ENCODE peak calls at places on chromosomes 11 and 22, in six cellular contexts. T, S, P, A, Z and N are unnamed samples.
A peak's percentile ranks its signal among the peaks of the same experiment; 100 is the strongest.

GRCh38 chr11:105838668-105839403 is 183.2 kb downstream of the MSANTD4 start:
- DNase-seq in S (no peak), Z (no peak), A (peak; percentile 48), P (peak; percentile 83), T (no peak), N (no peak)

GRCh38 chr22:42399315-42400271 is 32.6 kb downstream of the NFAM1 start:
- DNase-seq in S (peak; percentile 82), Z (peak; percentile 30), T (peak; percentile 39), A (peak; percentile 10), P (no peak), N (no peak)

GRCh38 chr11:15918212-15918611 is 438.1 kb downstream of the SOX6 start:
- DNase-seq in S (no peak), P (no peak), T (no peak), Z (no peak), A (no peak), N (no peak)

GRCh38 chr11:34599406-34599901 is 21.4 kb upstream of the EHF start:
- DNase-seq in Z (no peak), T (no peak), P (peak; percentile 98), A (peak; percentile 44), S (no peak), N (no peak)

GRCh38 chr22:24803064-24803542 is 2.9 kb upstream of the SGSM1 start:
- DNase-seq in T (peak; percentile 60), A (no peak), Z (peak; percentile 52), S (peak; percentile 79), P (peak; percentile 25), N (peak; percentile 62)

GRCh38 chr22:20297414-20298109 is 22.3 kb downstream of the DGCR6L start:
- DNase-seq in S (no peak), P (no peak), T (no peak), Z (no peak), A (no peak), N (no peak)

GRCh38 chr11:112344040-112344413 is 83.4 kb upstream of the PLET1 start:
- DNase-seq in P (no peak), Z (no peak), T (no peak), A (no peak), S (no peak), N (no peak)

GRCh38 chr22:49995413-49996191 is 17.0 kb downstream of the IL17REL start:
- DNase-seq in S (peak; percentile 43), A (no peak), T (no peak), Z (no peak), P (no peak), N (no peak)

GRCh38 chr11:128334311-128335044 is 252.9 kb downstream of the ETS1 start:
- DNase-seq in S (no peak), P (no peak), A (peak; percentile 35), T (peak; percentile 39), Z (peak; percentile 49), N (no peak)

GRCh38 chr11:10900686-10901415 is 43.0 kb upstream of the ZBED5 start:
- DNase-seq in P (peak; percentile 81), S (no peak), A (no peak), T (no peak), Z (no peak), N (no peak)

GRCh38 chr11:8767466-8768142 is 85.0 kb downstream of the RPL27A start:
- DNase-seq in Z (no peak), P (peak; percentile 52), S (no peak), A (peak; percentile 17), T (no peak), N (no peak)

GRCh38 chr11:20353829-20354434 is 9.6 kb upstream of the HTATIP2 start:
- DNase-seq in Z (no peak), P (peak; percentile 39), A (peak; percentile 46), T (no peak), S (peak; percentile 75), N (no peak)

GRCh38 chr11:79437274-79437980 is 3.4 kb downstream of the TENM4 start:
- DNase-seq in T (peak; percentile 45), S (peak; percentile 55), P (no peak), Z (peak; percentile 75), A (peak; percentile 71), N (peak; percentile 63)

GRCh38 chr11:20056109-20057054 is 103.9 kb downstream of the DBX1 start:
- DNase-seq in T (no peak), Z (peak; percentile 34), S (no peak), P (peak; percentile 89), A (no peak), N (no peak)

GRCh38 chr11:61671527-61671926 is 8.7 kb upstream of the DAGLA start:
- DNase-seq in A (no peak), S (peak; percentile 58), Z (no peak), P (peak; percentile 21), T (no peak), N (no peak)

GRCh38 chr11:63839508-63840355 is 822 bp downstream of the MARK2 start:
- DNase-seq in T (peak; percentile 44), P (no peak), Z (peak; percentile 34), S (peak; percentile 71), A (no peak), N (no peak)

GRCh38 chr11:34624069-34624468 is 3.2 kb downstream of the EHF start:
- DNase-seq in S (peak; percentile 85), Z (no peak), T (peak; percentile 50), A (no peak), P (peak; percentile 78), N (no peak)

GRCh38 chr11:134120921-134121526 is 52.2 kb downstream of the JAM3 start:
- DNase-seq in S (no peak), A (no peak), P (no peak), Z (no peak), T (no peak), N (no peak)

GRCh38 chr11:17014774-17015638 is 792 bp upstream of the PLEKHA7 start:
- DNase-seq in S (peak; percentile 81), Z (no peak), T (no peak), A (peak; percentile 67), P (peak; percentile 90), N (peak; percentile 36)

GRCh38 chr11:98729118-98729517 is 291.6 kb upstream of the CNTN5 start:
- DNase-seq in A (no peak), P (no peak), Z (no peak), S (no peak), T (no peak), N (no peak)

GRCh38 chr11:92846542-92847125 is 122.8 kb upstream of the MTNR1B start:
- DNase-seq in S (no peak), T (no peak), Z (no peak), P (no peak), A (no peak), N (no peak)

GRCh38 chr22:19800761-19801244 is 40.2 kb downstream of the TBX1 start:
- DNase-seq in T (no peak), S (no peak), Z (peak; percentile 20), A (peak; percentile 26), P (no peak), N (no peak)

GRCh38 chr11:47714554-47715081 is 551 bp downstream of the AGBL2 start:
- DNase-seq in T (peak; percentile 29), S (no peak), Z (no peak), P (peak; percentile 12), A (peak; percentile 16), N (no peak)

GRCh38 chr22:50305658-50306566 is 1.5 kb downstream of the PLXNB2 start:
- DNase-seq in Z (peak; percentile 79), P (peak; percentile 95), T (peak; percentile 93), S (peak; percentile 90), A (peak; percentile 89), N (no peak)

GRCh38 chr11:70729949-70730348 is 331.6 kb downstream of the CTTN start:
- DNase-seq in P (no peak), A (no peak), T (no peak), Z (no peak), S (no peak), N (no peak)

GRCh38 chr11:62266558-62266957 is 3.4 kb upstream of the SCGB2A2 start:
- DNase-seq in A (no peak), P (peak; percentile 79), T (no peak), Z (no peak), S (no peak), N (no peak)

GRCh38 chr11:43892851-43893250 is 12.2 kb downstream of the ALKBH3 start:
- DNase-seq in A (no peak), P (no peak), Z (no peak), S (no peak), T (no peak), N (no peak)

GRCh38 chr11:17598700-17599459 is 51.8 kb downstream of the OTOG start:
- DNase-seq in T (peak; percentile 63), Z (peak; percentile 74), P (peak; percentile 41), A (peak; percentile 53), S (peak; percentile 84), N (peak; percentile 77)

GRCh38 chr11:20197881-20198280 is 37.6 kb upstream of the DBX1 start:
- DNase-seq in T (no peak), P (no peak), S (no peak), A (no peak), Z (no peak), N (no peak)

GRCh38 chr11:87038235-87038960 is 664 bp downstream of the TMEM135 start:
- DNase-seq in T (no peak), Z (no peak), P (peak; percentile 4), S (no peak), A (peak; percentile 9), N (no peak)

GRCh38 chr11:1953489-1954284 is 6.6 kb downstream of the MRPL23 start:
- DNase-seq in T (no peak), S (peak; percentile 43), P (no peak), A (no peak), Z (peak; percentile 62), N (no peak)

GRCh38 chr22:27151407-27151806 is 494.0 kb downstream of the MIAT start:
- DNase-seq in Z (no peak), S (no peak), P (no peak), T (no peak), A (no peak), N (no peak)
- TF ChIP-seq CTCF in Z (no peak), S (no peak), P (no peak), T (no peak), A (no peak), N (no peak)

DNA sequence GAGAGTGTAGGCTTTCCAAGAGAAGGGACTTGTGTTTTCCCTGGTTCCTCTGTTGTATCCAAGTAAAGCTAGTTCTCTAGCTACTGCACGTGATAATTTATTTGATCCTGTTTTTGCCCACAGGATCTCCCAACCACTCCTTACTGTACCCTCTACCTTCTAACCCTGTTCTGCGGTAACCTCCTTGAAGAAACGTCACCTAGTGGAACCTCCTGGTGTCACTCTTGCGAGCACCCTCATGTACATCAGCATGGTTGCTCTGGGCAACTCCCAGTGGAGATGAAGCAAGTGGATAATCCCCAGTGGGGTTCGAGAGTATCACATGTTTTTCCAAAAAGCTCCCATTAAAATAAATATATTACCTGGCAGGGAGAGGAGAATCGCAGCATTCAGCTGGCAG is 108.9 kb upstream of the CLMP start:
- DNase-seq in Z (no peak), P (no peak), T (no peak), A (no peak), S (no peak), N (no peak)
- TF ChIP-seq CTCF in Z (no peak), P (no peak), T (no peak), A (no peak), S (no peak), N (no peak)

GRCh38 chr11:29962243-29962642 is 54.6 kb downstream of the KCNA4 start:
- DNase-seq in A (no peak), Z (no peak), S (no peak), T (no peak), P (peak; percentile 11), N (no peak)
- TF ChIP-seq CTCF in A (no peak), Z (peak; percentile 5), S (no peak), T (no peak), P (peak; percentile 42), N (peak; percentile 54)

DNA sequence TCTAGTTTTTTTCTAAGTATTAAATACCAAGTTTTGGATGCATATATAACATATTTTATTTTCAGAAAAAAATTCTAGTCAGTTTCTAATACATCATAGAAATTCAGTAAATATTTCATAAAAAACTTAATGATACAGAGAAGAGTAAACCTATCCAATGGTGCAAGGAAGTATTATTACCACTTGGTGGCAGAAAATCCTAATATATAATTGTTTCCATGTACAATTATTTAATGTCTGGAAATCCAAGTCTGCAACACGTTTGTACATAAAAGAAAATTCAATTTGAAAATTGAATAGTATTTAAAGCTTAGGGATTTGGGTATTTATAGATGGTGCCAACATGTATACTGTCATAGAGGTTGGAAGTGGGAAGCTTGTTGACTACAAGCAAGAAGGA is 127.0 kb downstream of the TRPC6 start:
- DNase-seq in S (no peak), T (no peak), Z (no peak), P (peak; percentile 55), A (peak; percentile 45), N (no peak)
- TF ChIP-seq CTCF in S (peak; percentile 34), T (no peak), Z (peak; percentile 51), P (no peak), A (peak; percentile 16), N (peak; percentile 64)